ENCODE peak calls at places on chromosome 17, in seven cellular contexts. I is epithelial cell of esophagus, V is A673, W is HFF-Myc, E is skeletal muscle cell, N is heart right ventricle, Y is mesendoderm. K is an unnamed sample.

GRCh38 chr17:34757106-34757505 is 177.7 kb downstream of the TMEM132E start:
- DNase-seq in I (no peak), Y (no peak), N (no peak), V (no peak), E (no peak), W (no peak), K (no peak)

GRCh38 chr17:82767041-82767754 is 15.3 kb downstream of the TBCD start:
- DNase-seq in E (no peak), Y (peak; percentile 65), W (no peak), N (no peak), I (peak; percentile 68), V (peak; percentile 71), K (peak; percentile 80)

GRCh38 chr17:81419333-81419885 is 24.2 kb downstream of the BAHCC1 start:
- DNase-seq in E (peak; percentile 94), Y (peak; percentile 42), V (peak; percentile 100), N (peak; percentile 93), I (peak; percentile 81), W (no peak), K (peak; percentile 95)

GRCh38 chr17:50495918-50496317 is 12.3 kb upstream of the MYCBPAP start:
- DNase-seq in E (no peak), Y (no peak), N (no peak), I (peak; percentile 44), W (no peak), V (no peak), K (no peak)

GRCh38 chr17:4329838-4330237 is 36.6 kb downstream of the UBE2G1 start:
- DNase-seq in W (peak; percentile 78), N (no peak), E (peak; percentile 95), I (peak; percentile 98), Y (peak; percentile 84), V (peak; percentile 92), K (no peak)

GRCh38 chr17:79826210-79826680 is 13.0 kb downstream of the CBX4 start:
- DNase-seq in V (peak; percentile 96), N (no peak), I (no peak), Y (no peak), E (no peak), W (no peak), K (no peak)

GRCh38 chr17:42182927-42183734 is 2.1 kb downstream of the HCRT start:
- DNase-seq in V (peak; percentile 41), I (peak; percentile 39), N (no peak), E (no peak), Y (peak; percentile 60), W (peak; percentile 31), K (no peak)

GRCh38 chr17:12627776-12628491 is 37.8 kb upstream of the MYOCD start:
- DNase-seq in I (peak; percentile 74), V (no peak), Y (peak; percentile 82), E (peak; percentile 66), N (no peak), W (no peak), K (no peak)

GRCh38 chr17:73203135-73203787 is 10.4 kb downstream of the COG1 start:
- DNase-seq in V (peak; percentile 66), W (no peak), E (no peak), N (no peak), Y (no peak), I (no peak), K (no peak)

GRCh38 chr17:37744961-37745800 is at the start of gene HNF1B:
- DNase-seq in I (no peak), V (no peak), W (no peak), N (no peak), E (no peak), Y (peak; percentile 80), K (no peak)

GRCh38 chr17:37488009-37488604 is 1.6 kb upstream of the DUSP14 start:
- DNase-seq in V (peak; percentile 64), E (peak; percentile 93), W (peak; percentile 93), Y (peak; percentile 83), I (peak; percentile 86), N (no peak), K (no peak)

GRCh38 chr17:50681260-50682200 is 26.2 kb downstream of the ANKRD40 start:
- DNase-seq in N (no peak), V (peak; percentile 88), W (peak; percentile 65), I (peak; percentile 81), Y (peak; percentile 82), E (peak; percentile 48), K (peak; percentile 77)

GRCh38 chr17:42120161-42121065 is 754 bp downstream of the KAT2A start:
- DNase-seq in W (no peak), N (no peak), Y (no peak), I (no peak), E (no peak), V (no peak), K (peak; percentile 56)

GRCh38 chr17:73257516-73257915 is 4.2 kb downstream of the CPSF4L start:
- DNase-seq in Y (no peak), N (no peak), I (no peak), V (no peak), W (no peak), E (no peak), K (no peak)

GRCh38 chr17:13736915-13737314 is 135.2 kb upstream of the HS3ST3A1 start:
- DNase-seq in W (no peak), E (peak; percentile 77), N (no peak), Y (no peak), V (no peak), I (no peak), K (no peak)

GRCh38 chr17:45261577-45262515 is at the start of gene SPATA32:
- DNase-seq in Y (peak; percentile 75), W (no peak), I (peak; percentile 61), V (peak; percentile 18), N (peak; percentile 71), E (no peak), K (peak; percentile 37)

GRCh38 chr17:73211745-73212144 is 18.9 kb downstream of the COG1 start:
- DNase-seq in V (no peak), W (no peak), Y (no peak), E (no peak), I (no peak), N (no peak), K (no peak)

DNA sequence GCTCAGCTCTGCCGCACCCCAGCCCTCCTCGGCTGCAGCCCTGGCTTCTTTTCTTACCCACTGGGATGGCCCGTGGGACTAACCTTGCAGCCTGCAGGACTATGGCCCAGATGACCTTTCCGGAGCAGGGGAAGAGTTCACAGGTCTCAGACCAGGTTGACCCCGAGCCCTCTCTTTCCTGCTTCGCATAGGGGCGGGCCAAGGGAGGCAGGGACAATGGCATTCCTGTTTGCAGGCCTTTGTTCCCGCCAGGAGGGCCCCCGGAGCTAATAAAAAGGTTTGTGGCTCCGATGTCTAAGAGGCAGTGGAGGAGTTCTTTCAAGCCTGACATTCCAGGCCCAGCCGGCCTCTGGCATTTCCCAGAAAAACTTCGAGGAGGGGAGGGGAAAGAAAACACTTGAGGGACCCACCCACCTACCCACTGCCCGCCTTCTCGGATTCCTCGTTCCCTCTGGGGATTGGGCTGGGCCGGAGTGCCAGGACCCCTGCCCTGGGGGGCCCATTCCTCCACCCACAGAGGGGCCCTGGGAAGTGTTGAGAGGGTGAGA is 5.8 kb upstream of the SOCS3 start:
- DNase-seq in Y (peak; percentile 97), E (no peak), I (no peak), N (no peak), W (no peak), V (no peak), K (no peak)
- H3K4me3 ChIP-seq in Y (no peak overlapping the region), E (no peak overlapping the region), I (no peak overlapping the region), N (no peak overlapping the region), W (no peak overlapping the region), V (no peak overlapping the region), K (no peak overlapping the region)

DNA sequence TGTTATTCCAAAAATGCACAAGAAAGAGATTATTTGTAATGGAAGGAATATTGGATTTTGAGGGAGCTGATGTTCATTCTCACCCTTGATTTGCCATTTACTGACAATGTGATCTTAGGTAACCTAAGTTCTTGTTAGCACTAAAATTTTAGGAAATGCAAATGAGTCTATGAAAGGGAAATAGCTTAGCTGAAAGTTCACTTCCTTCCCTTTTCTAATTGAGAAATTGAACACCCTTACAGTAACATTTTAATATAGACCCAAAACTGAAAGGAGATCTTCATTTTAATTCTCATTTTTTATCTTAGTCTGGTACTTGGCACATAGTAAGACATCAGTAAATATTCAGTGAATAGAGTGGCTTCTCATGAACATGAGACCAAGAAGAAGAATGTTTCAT is 10.9 kb upstream of the WSB1 start:
- DNase-seq in N (no peak), E (no peak), V (no peak), Y (no peak), I (no peak), W (no peak), K (no peak)
- H3K4me3 ChIP-seq in N (no peak overlapping the region), E (no peak overlapping the region), V (no peak overlapping the region), Y (no peak overlapping the region), I (no peak overlapping the region), W (no peak overlapping the region), K (no peak overlapping the region)

GRCh38 chr17:40070644-40070894 is 7.8 kb downstream of the THRA start:
- DNase-seq in V (no peak), E (no peak), I (no peak), Y (no peak), W (no peak), N (no peak), K (no peak)

GRCh38 chr17:40068584-40068916 is 5.8 kb downstream of the THRA start:
- DNase-seq in V (no peak), E (no peak), N (no peak), Y (no peak), I (no peak), W (no peak), K (no peak)

GRCh38 chr17:40068917-40069750 is 6.4 kb downstream of the THRA start:
- DNase-seq in I (peak; percentile 49), W (peak; percentile 60), N (peak; percentile 91), E (peak; percentile 68), Y (peak; percentile 47), V (peak; percentile 77), K (peak; percentile 85)

GRCh38 chr17:40070895-40071719 is 8.3 kb downstream of the THRA start:
- DNase-seq in Y (no peak), I (no peak), N (peak; percentile 68), V (no peak), E (no peak), W (no peak), K (no peak)

GRCh38 chr17:40069751-40070643 is 7.2 kb downstream of the THRA start:
- DNase-seq in E (no peak), W (no peak), Y (no peak), V (peak; percentile 61), I (no peak), N (peak; percentile 31), K (peak; percentile 35)
- H3K4me3 ChIP-seq in E (no peak overlapping the region), W (peak overlapping the region; percentile 32), Y (no peak overlapping the region), V (peak overlapping the region; percentile 21), I (no peak overlapping the region), N (peak overlapping the region; percentile 33), K (no peak overlapping the region)

DNA sequence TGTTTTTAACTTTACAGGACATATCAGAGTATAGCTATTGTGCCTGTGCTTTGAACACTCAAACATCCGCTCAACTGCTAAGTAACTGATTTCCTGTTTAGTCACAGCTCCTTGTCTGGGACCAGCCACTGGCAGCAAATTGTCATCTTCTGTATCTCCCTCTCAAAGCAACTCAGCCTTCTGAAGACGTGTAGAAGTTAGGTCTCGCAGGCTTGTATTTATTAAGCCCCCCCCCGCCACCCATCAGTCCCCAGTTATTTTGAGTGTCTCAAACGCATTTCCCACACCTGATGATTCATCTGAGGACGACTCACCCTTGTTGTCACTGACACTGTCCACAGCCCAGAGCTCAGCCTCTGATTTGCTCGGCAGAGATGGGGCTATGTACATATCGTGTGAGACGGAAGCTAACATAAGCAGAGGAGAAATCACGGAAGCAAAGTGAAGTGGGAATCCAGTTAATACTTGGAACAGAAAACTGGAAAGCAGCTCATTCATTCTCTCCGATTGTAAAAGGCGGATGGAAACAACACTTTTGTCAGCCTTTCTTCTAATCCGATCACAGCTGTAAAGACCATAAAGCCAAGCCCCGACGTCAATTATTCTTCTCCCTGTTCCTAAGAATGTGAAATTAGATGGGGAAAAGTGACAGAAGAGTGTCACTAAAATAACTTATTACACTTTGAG is 64.1 kb downstream of the PITPNC1 start:
- DNase-seq in E (peak; percentile 60), N (no peak), Y (peak; percentile 46), V (peak; percentile 90), I (peak; percentile 70), W (peak; percentile 37), K (no peak)
- H3K4me3 ChIP-seq in E (peak overlapping the region; percentile 19), N (peak overlapping the region; percentile 9), Y (no peak overlapping the region), V (peak overlapping the region; percentile 39), I (no peak overlapping the region), W (no peak overlapping the region), K (no peak overlapping the region)

GRCh38 chr17:31525801-31526549 is 134.5 kb downstream of the RAB11FIP4 start:
- DNase-seq in I (no peak), V (no peak), Y (peak; percentile 63), N (no peak), W (no peak), E (no peak), K (peak; percentile 44)
- H3K4me3 ChIP-seq in I (no peak overlapping the region), V (no peak overlapping the region), Y (no peak overlapping the region), N (no peak overlapping the region), W (no peak overlapping the region), E (no peak overlapping the region), K (no peak overlapping the region)

K was measured in BE2C.